ENCODE peak calls at places on chromosomes 16 and 17, in four cellular contexts. One of them, this sample, is unnamed.

GRCh38 chr17:57987582-57988300 is at the start of gene VEZF1:
- DNase-seq in body of pancreas: peak
- DNase-seq in neuronal stem cell: peak
- DNase-seq in T-helper 9 cell: peak
- DNase-seq in this sample: peak

GRCh38 chr16:83878838-83879237 is 20.1 kb upstream of the MLYCD start:
- DNase-seq in body of pancreas: no peak
- DNase-seq in neuronal stem cell: no peak
- DNase-seq in T-helper 9 cell: no peak
- DNase-seq in this sample: peak

GRCh38 chr16:19559242-19559910 is 3.9 kb downstream of the VPS35L start:
- DNase-seq in body of pancreas: no peak
- DNase-seq in neuronal stem cell: peak
- DNase-seq in T-helper 9 cell: peak
- DNase-seq in this sample: peak

GRCh38 chr16:50928065-50928464 is 186.2 kb downstream of the CYLD start:
- DNase-seq in body of pancreas: no peak
- DNase-seq in neuronal stem cell: no peak
- DNase-seq in T-helper 9 cell: no peak
- DNase-seq in this sample: no peak

GRCh38 chr16:85211247-85211910 is 99.1 kb upstream of the CIBAR2 start:
- DNase-seq in body of pancreas: no peak
- DNase-seq in neuronal stem cell: no peak
- DNase-seq in T-helper 9 cell: no peak
- DNase-seq in this sample: peak

GRCh38 chr17:6137716-6138502 is 67.7 kb downstream of the WSCD1 start:
- DNase-seq in body of pancreas: no peak
- DNase-seq in neuronal stem cell: no peak
- DNase-seq in T-helper 9 cell: no peak
- DNase-seq in this sample: no peak

GRCh38 chr16:58499092-58499511 is 841 bp upstream of the NDRG4 start:
- DNase-seq in body of pancreas: peak
- DNase-seq in neuronal stem cell: no peak
- DNase-seq in T-helper 9 cell: no peak
- DNase-seq in this sample: no peak

GRCh38 chr17:74603032-74603635 is 11.1 kb upstream of the CD300LD start:
- DNase-seq in body of pancreas: no peak
- DNase-seq in neuronal stem cell: no peak
- DNase-seq in T-helper 9 cell: no peak
- DNase-seq in this sample: no peak

GRCh38 chr16:22726868-22727267 is 87.1 kb upstream of the HS3ST2 start:
- DNase-seq in body of pancreas: no peak
- DNase-seq in neuronal stem cell: no peak
- DNase-seq in T-helper 9 cell: no peak
- DNase-seq in this sample: no peak

GRCh38 chr17:42107597-42108576 is 4.6 kb downstream of the DHX58 start:
- DNase-seq in body of pancreas: peak
- DNase-seq in neuronal stem cell: peak
- DNase-seq in T-helper 9 cell: peak
- DNase-seq in this sample: peak

This sample was measured in cardiac muscle cell.